ENCODE peak calls at places on chromosome 12, in four cellular contexts. One of them, this sample, is unnamed.

GRCh38 chr12:10196210-10196609 is 16.5 kb upstream of the GABARAPL1 start:
- DNase-seq in A549: no peak
- DNase-seq in K562: no peak
- DNase-seq in HepG2: no peak
- DNase-seq in this sample: no peak

GRCh38 chr12:97167598-97167997 is 260.5 kb downstream of the NEDD1 start:
- DNase-seq in A549: no peak
- DNase-seq in K562: no peak
- DNase-seq in HepG2: no peak
- DNase-seq in this sample: no peak

GRCh38 chr12:67681145-67681778 is 32.7 kb downstream of the DYRK2 start:
- DNase-seq in A549: no peak
- DNase-seq in K562: no peak
- DNase-seq in HepG2: no peak
- DNase-seq in this sample: no peak

GRCh38 chr12:128682542-128683315 is 141.0 kb downstream of the SLC15A4 start:
- DNase-seq in A549: no peak
- DNase-seq in K562: no peak
- DNase-seq in HepG2: no peak
- DNase-seq in this sample: no peak

GRCh38 chr12:125249932-125250331 is 184.7 kb downstream of the AACS start:
- DNase-seq in A549: no peak
- DNase-seq in K562: no peak
- DNase-seq in HepG2: no peak
- DNase-seq in this sample: no peak

GRCh38 chr12:114673169-114673833 is 10.7 kb downstream of the TBX3 start:
- DNase-seq in A549: no peak
- DNase-seq in K562: no peak
- DNase-seq in HepG2: no peak
- DNase-seq in this sample: no peak

GRCh38 chr12:21938879-21939278 is 2.3 kb downstream of the ABCC9 start:
- DNase-seq in A549: no peak
- DNase-seq in K562: no peak
- DNase-seq in HepG2: no peak
- DNase-seq in this sample: no peak

GRCh38 chr12:111825509-111825908 is 16.5 kb upstream of the MAPKAPK5 start:
- DNase-seq in A549: no peak
- DNase-seq in K562: no peak
- DNase-seq in HepG2: no peak
- DNase-seq in this sample: no peak

GRCh38 chr12:121773011-121773777 is 20.3 kb downstream of the RHOF start:
- DNase-seq in A549: peak
- DNase-seq in K562: peak
- DNase-seq in HepG2: peak
- DNase-seq in this sample: peak

GRCh38 chr12:21001778-21002177 is 129.2 kb upstream of the SLCO1B1 start:
- DNase-seq in A549: no peak
- DNase-seq in K562: no peak
- DNase-seq in HepG2: no peak
- DNase-seq in this sample: peak

GRCh38 chr12:42143401-42144173 is 1.1 kb downstream of the GXYLT1 start:
- DNase-seq in A549: no peak
- DNase-seq in K562: no peak
- DNase-seq in HepG2: no peak
- DNase-seq in this sample: no peak

GRCh38 chr12:56160160-56160763 is 2.1 kb downstream of the MYL6 start:
- DNase-seq in A549: no peak
- DNase-seq in K562: no peak
- DNase-seq in HepG2: no peak
- DNase-seq in this sample: no peak

GRCh38 chr12:111448266-111448830 is 42.6 kb downstream of the SH2B3 start:
- DNase-seq in A549: no peak
- DNase-seq in K562: no peak
- DNase-seq in HepG2: no peak
- DNase-seq in this sample: no peak

GRCh38 chr12:95848575-95849388 is 10.0 kb upstream of the SNRPF start:
- DNase-seq in A549: peak
- DNase-seq in K562: no peak
- DNase-seq in HepG2: peak
- DNase-seq in this sample: no peak

GRCh38 chr12:94033112-94033511 is 115.3 kb upstream of the PLXNC1 start:
- DNase-seq in A549: no peak
- DNase-seq in K562: no peak
- DNase-seq in HepG2: no peak
- DNase-seq in this sample: no peak

GRCh38 chr12:52767020-52767379 is 10.1 kb downstream of the KRT76 start:
- DNase-seq in A549: no peak
- DNase-seq in K562: no peak
- DNase-seq in HepG2: no peak
- DNase-seq in this sample: no peak

GRCh38 chr12:12726543-12727093 is 9.4 kb downstream of the CDKN1B start:
- DNase-seq in A549: peak
- DNase-seq in K562: peak
- DNase-seq in HepG2: no peak
- DNase-seq in this sample: no peak

GRCh38 chr12:114381177-114381576 is 24.8 kb downstream of the TBX5 start:
- DNase-seq in A549: no peak
- DNase-seq in K562: no peak
- DNase-seq in HepG2: no peak
- DNase-seq in this sample: no peak

GRCh38 chr12:123064356-123064755 is 83.9 kb downstream of the ARL6IP4 start:
- DNase-seq in A549: no peak
- DNase-seq in K562: no peak
- DNase-seq in HepG2: no peak
- DNase-seq in this sample: no peak

GRCh38 chr12:127063339-127064090 is 1203.5 kb upstream of the TMEM132C start:
- DNase-seq in A549: no peak
- DNase-seq in K562: no peak
- DNase-seq in HepG2: no peak
- DNase-seq in this sample: no peak

GRCh38 chr12:21814814-21815213 is 40.3 kb upstream of the KCNJ8 start:
- DNase-seq in A549: no peak
- DNase-seq in K562: no peak
- DNase-seq in HepG2: no peak
- DNase-seq in this sample: no peak

GRCh38 chr12:51118706-51119105 is 35.3 kb upstream of the CSRNP2 start:
- DNase-seq in A549: no peak
- DNase-seq in K562: no peak
- DNase-seq in HepG2: no peak
- DNase-seq in this sample: no peak

GRCh38 chr12:9649532-9649940 is 20.0 kb upstream of the CLEC2D start:
- DNase-seq in A549: no peak
- DNase-seq in K562: no peak
- DNase-seq in HepG2: no peak
- DNase-seq in this sample: no peak

GRCh38 chr12:59874781-59875180 is 279.0 kb downstream of the SLC16A7 start:
- DNase-seq in A549: no peak
- DNase-seq in K562: no peak
- DNase-seq in HepG2: no peak
- DNase-seq in this sample: no peak

GRCh38 chr12:30570206-30570890 is 125.3 kb downstream of the IPO8 start:
- DNase-seq in A549: no peak
- DNase-seq in K562: no peak
- DNase-seq in HepG2: no peak
- DNase-seq in this sample: no peak

GRCh38 chr12:5901416-5901815 is 43.6 kb downstream of the ANO2 start:
- DNase-seq in A549: no peak
- DNase-seq in K562: no peak
- DNase-seq in HepG2: no peak
- DNase-seq in this sample: no peak

GRCh38 chr12:121787063-121787774 is 6.3 kb downstream of the RHOF start:
- DNase-seq in A549: no peak
- DNase-seq in K562: no peak
- DNase-seq in HepG2: no peak
- DNase-seq in this sample: no peak

GRCh38 chr12:5114436-5114835 is 70.8 kb downstream of the KCNA5 start:
- DNase-seq in A549: no peak
- DNase-seq in K562: no peak
- DNase-seq in HepG2: no peak
- DNase-seq in this sample: no peak

GRCh38 chr12:1922985-1923384 is 4.5 kb upstream of the CACNA2D4 start:
- DNase-seq in A549: no peak
- DNase-seq in K562: no peak
- DNase-seq in HepG2: no peak
- DNase-seq in this sample: no peak

GRCh38 chr12:122749569-122750332 is 2.9 kb upstream of the DENR start:
- DNase-seq in A549: peak
- DNase-seq in K562: peak
- DNase-seq in HepG2: no peak
- DNase-seq in this sample: peak

DNA sequence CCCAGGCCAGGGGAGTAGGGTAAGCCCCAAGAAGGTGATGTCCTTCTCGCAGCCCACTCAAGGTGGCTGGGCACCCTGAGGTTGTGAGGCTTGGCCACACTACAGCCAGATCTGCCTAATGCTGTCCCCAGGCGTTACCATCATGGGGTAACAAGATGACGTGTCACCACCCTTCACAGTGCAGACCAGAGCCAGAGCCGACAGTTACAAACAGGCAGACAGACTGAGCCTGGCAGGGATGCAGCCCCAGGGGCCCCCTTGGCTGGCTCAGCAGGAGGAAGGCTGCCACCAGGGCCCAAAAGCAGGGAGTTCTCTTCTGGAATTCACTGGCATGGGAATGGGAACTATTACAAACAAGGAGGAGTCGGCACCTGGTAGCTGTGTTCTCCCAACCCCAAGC is 302.7 kb upstream of the NOS1 start:
- DNase-seq in A549: no peak
- DNase-seq in K562: no peak
- DNase-seq in HepG2: no peak
- DNase-seq in this sample: no peak
- TF ChIP-seq HMGXB4 in A549: no peak
- TF ChIP-seq HMGXB4 in K562: no peak
- TF ChIP-seq HMGXB4 in HepG2: no peak
- TF ChIP-seq HMGXB4 in this sample: no peak

GRCh38 chr12:76962099-76962498 is 83.3 kb upstream of the CSRP2 start:
- DNase-seq in A549: no peak
- DNase-seq in K562: no peak
- DNase-seq in HepG2: no peak
- DNase-seq in this sample: no peak

GRCh38 chr12:76964784-76965571 is 86.2 kb upstream of the CSRP2 start:
- DNase-seq in A549: no peak
- DNase-seq in K562: no peak
- DNase-seq in HepG2: no peak
- DNase-seq in this sample: no peak

DNA sequence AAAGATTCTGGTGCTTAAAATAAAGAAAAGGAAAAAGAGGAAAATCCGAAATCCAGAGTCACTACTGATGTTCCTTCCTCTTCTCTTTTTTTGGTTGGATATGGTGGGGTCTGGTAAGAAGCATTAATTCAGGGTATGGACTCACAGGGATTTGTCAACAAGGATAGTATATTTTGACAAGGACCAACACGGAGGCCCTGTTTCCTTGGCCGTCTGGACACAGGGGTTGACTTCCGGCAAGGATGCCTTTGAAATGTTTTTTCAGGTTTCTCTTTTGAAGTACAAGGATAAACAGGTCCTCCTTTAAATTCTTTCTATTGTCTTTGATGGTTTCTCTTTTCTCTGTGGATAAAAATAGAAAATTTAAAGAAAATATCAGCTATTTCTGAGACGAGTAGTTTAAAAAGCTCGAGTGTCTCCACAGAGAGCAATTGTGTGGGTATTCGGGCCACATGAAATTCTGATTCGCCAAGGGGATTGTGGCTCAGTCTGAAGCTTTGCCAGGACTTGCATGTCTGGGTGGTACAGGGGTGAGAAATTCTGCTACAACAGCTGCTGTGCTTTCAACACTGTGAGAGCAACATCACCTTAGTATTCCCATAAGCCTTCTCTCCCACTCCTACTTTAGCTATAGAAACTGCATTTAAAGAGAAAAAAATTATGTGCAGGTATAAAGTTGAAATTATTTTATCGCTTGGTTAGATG is 88.5 kb upstream of the CSRP2 start:
- DNase-seq in A549: no peak
- DNase-seq in K562: no peak
- DNase-seq in HepG2: no peak
- DNase-seq in this sample: no peak
- TF ChIP-seq HMGXB4 in A549: no peak
- TF ChIP-seq HMGXB4 in K562: no peak
- TF ChIP-seq HMGXB4 in HepG2: no peak
- TF ChIP-seq HMGXB4 in this sample: no peak

GRCh38 chr12:27221625-27222387 is 22.3 kb upstream of the STK38L start:
- DNase-seq in A549: no peak
- DNase-seq in K562: no peak
- DNase-seq in HepG2: no peak
- DNase-seq in this sample: no peak
- TF ChIP-seq HMGXB4 in A549: no peak
- TF ChIP-seq HMGXB4 in K562: no peak
- TF ChIP-seq HMGXB4 in HepG2: no peak
- TF ChIP-seq HMGXB4 in this sample: no peak

DNA sequence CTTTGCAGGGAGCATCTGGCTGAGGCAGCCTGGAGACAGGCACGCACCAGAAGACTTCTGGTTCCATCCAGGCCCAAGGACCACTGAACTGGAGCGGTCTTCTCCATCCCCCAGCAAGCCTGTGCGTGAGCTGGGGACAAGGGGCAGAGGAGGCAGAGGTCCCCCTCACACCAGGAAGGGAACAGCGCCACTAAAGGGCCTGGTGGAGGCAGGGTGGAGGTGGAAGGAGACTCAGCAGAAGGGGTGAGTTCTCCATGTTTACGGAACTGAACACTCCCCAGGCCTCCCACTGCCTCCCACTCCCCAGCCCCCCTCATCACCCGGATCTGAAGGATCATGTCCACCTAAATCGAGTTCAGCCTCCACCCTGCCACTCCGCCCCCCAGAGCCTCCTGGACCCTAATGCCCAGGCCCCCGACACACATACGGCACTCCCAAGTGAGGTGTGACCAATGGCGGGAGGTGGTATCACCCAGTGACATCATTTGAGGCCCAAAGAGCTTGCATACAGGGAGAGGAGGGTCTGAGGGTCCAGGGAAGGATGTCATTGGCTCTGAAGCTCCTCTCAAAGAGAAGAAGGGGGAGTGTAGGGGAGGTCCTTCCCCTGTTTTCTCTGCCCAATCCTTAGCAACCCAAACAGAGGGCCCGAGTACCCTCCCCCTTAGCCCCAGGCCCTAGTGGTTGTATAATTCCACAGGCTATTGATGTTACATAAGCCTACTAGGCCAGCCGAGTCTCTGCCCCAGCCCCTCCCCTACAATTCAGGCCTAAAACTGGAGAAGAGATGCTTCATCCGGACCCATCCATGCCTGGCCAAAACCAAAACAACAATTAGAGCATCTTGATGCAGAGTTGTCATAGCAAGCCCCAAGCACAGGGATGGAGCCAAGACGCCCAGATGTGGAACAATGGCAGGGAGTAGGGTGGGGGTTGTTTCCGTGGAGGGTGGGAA is 1.0 kb downstream of the FAIM2 start:
- DNase-seq in A549: no peak
- DNase-seq in K562: peak
- DNase-seq in HepG2: no peak
- DNase-seq in this sample: peak
- TF ChIP-seq HMGXB4 in A549: no peak
- TF ChIP-seq HMGXB4 in K562: no peak
- TF ChIP-seq HMGXB4 in HepG2: no peak
- TF ChIP-seq HMGXB4 in this sample: no peak

This sample was measured in WTC11.